ENCODE peak calls at places on chromosomes 4 and X, in six cellular contexts. C, Z, B, Q, L and K are unnamed samples.
A peak's percentile ranks its signal among the peaks of the same experiment; 100 is the strongest.

GRCh38 chr4:5824227-5824626 is 68.7 kb downstream of the CRMP1 start:
- DNase-seq in C (no peak), Z (no peak), B (no peak), Q (no peak), L (no peak), K (no peak)

GRCh38 chrX:155434906-155435743 is 23.3 kb downstream of the F8A3 start:
- DNase-seq in C (peak; percentile 61), Z (no peak), B (no peak), Q (no peak), L (no peak), K (no peak)

GRCh38 chr4:10098770-10099139 is 17.8 kb downstream of the WDR1 start:
- DNase-seq in C (no peak), Z (no peak), B (no peak), Q (no peak), L (no peak), K (no peak)

GRCh38 chrX:66634272-66634671 is 4.6 kb downstream of the EDA2R start:
- DNase-seq in C (no peak), Z (no peak), B (no peak), Q (no peak), L (no peak), K (no peak)

GRCh38 chr4:110515676-110516075 is 39.7 kb downstream of the ENPEP start:
- DNase-seq in C (no peak), Z (no peak), B (no peak), Q (no peak), L (no peak), K (no peak)

GRCh38 chr4:40536032-40536431 is 93.6 kb downstream of the RBM47 start:
- DNase-seq in C (no peak), Z (no peak), B (no peak), Q (no peak), L (no peak), K (no peak)

GRCh38 chr4:160969914-160970313 is 1193.9 kb downstream of the FSTL5 start:
- DNase-seq in C (no peak), Z (no peak), B (no peak), Q (no peak), L (peak; percentile 5), K (no peak)

GRCh38 chrX:128929281-128930057 is 593.8 kb downstream of the SMARCA1 start:
- DNase-seq in C (no peak), Z (no peak), B (no peak), Q (no peak), L (no peak), K (no peak)

GRCh38 chr4:106588906-106589305 is 220.3 kb upstream of the GIMD1 start:
- DNase-seq in C (no peak), Z (no peak), B (no peak), Q (no peak), L (no peak), K (no peak)

GRCh38 chr4:121256346-121256745 is 92.2 kb upstream of the TNIP3 start:
- DNase-seq in C (no peak), Z (no peak), B (no peak), Q (no peak), L (no peak), K (no peak)

GRCh38 chr4:24915121-24915922 is 2.5 kb upstream of the CCDC149 start:
- DNase-seq in C (no peak), Z (no peak), B (no peak), Q (no peak), L (peak; percentile 46), K (no peak)

GRCh38 chr4:57426779-57427395 is 316.7 kb upstream of the IGFBP7 start:
- DNase-seq in C (peak; percentile 90), Z (peak; percentile 30), B (peak; percentile 73), Q (peak; percentile 35), L (peak; percentile 80), K (peak; percentile 47)

GRCh38 chrX:49930046-49930445 is 7.7 kb downstream of the CLCN5 start:
- DNase-seq in C (no peak), Z (no peak), B (no peak), Q (no peak), L (no peak), K (no peak)

GRCh38 chr4:176964116-176964691 is 171.5 kb upstream of the VEGFC start:
- DNase-seq in C (no peak), Z (no peak), B (no peak), Q (no peak), L (no peak), K (no peak)

GRCh38 chrX:100874240-100874798 is at the start of gene NOX1:
- DNase-seq in C (no peak), Z (no peak), B (no peak), Q (no peak), L (no peak), K (no peak)

GRCh38 chr4:104404384-104404783 is 90.3 kb downstream of the CXXC4 start:
- DNase-seq in C (no peak), Z (no peak), B (no peak), Q (no peak), L (no peak), K (no peak)

GRCh38 chr4:71009796-71010588 is 16.5 kb downstream of the DCK start:
- DNase-seq in C (no peak), Z (no peak), B (no peak), Q (peak; percentile 26), L (peak; percentile 47), K (no peak)

GRCh38 chrX:78119521-78120227 is 15.6 kb downstream of the PGK1 start:
- DNase-seq in C (no peak), Z (no peak), B (no peak), Q (no peak), L (no peak), K (no peak)

GRCh38 chrX:675896-676295 is 45.3 kb downstream of the SHOX start:
- DNase-seq in C (no peak), Z (no peak), B (no peak), Q (no peak), L (no peak), K (no peak)

GRCh38 chr4:41880022-41880837 is 55.0 kb upstream of the TMEM33 start:
- DNase-seq in C (no peak), Z (no peak), B (no peak), Q (no peak), L (no peak), K (no peak)

GRCh38 chr4:41882622-41883347 is 52.4 kb upstream of the TMEM33 start:
- DNase-seq in C (peak; percentile 76), Z (peak; percentile 28), B (peak; percentile 73), Q (peak; percentile 78), L (peak; percentile 56), K (no peak)

GRCh38 chr4:41879552-41879951 is 55.7 kb upstream of the TMEM33 start:
- DNase-seq in C (no peak), Z (no peak), B (no peak), Q (no peak), L (no peak), K (no peak)

GRCh38 chr4:41881931-41882621 is 53.2 kb upstream of the TMEM33 start:
- DNase-seq in C (no peak), Z (no peak), B (no peak), Q (no peak), L (no peak), K (no peak)

GRCh38 chr4:41880840-41881831 is 54.1 kb upstream of the TMEM33 start:
- DNase-seq in C (no peak), Z (no peak), B (no peak), Q (no peak), L (no peak), K (no peak)
- H3K4me3 ChIP-seq in C (peak overlapping the region; percentile 61), Z (peak overlapping the region; percentile 26), B (peak overlapping the region; percentile 45), Q (peak overlapping the region; percentile 72), L (peak overlapping the region; percentile 18), K (no peak overlapping the region)

DNA sequence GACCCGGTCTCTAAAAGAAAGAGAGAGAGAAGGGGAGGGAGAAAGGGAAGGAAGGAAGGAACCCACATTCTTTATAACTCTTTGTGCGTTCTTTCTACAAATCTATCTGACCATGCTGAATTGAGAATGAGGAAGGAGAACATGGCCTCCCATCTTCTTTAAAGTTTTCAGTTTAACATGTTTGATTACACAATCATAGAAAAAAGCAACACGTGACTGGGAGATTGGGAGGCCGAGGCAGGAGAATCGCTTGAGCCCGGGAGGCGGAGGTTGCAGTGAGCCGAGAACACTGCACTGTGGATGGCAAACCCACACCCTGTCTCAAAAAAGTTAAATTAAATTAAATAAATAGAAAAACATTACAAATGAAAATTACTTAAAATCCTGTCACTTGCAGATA is 254.5 kb downstream of the RAPGEF2 start:
- DNase-seq in C (no peak), Z (no peak), B (no peak), Q (no peak), L (no peak), K (no peak)
- H3K4me1 ChIP-seq in C (peaks cover 5% of the 10 kb centered on the region), Z (no peaks in the 10 kb centered on the region), B (no peaks in the 10 kb centered on the region), Q (peaks cover 6% of the 10 kb centered on the region), L (peaks cover 26% of the 10 kb centered on the region), K (peaks cover 7% of the 10 kb centered on the region)

DNA sequence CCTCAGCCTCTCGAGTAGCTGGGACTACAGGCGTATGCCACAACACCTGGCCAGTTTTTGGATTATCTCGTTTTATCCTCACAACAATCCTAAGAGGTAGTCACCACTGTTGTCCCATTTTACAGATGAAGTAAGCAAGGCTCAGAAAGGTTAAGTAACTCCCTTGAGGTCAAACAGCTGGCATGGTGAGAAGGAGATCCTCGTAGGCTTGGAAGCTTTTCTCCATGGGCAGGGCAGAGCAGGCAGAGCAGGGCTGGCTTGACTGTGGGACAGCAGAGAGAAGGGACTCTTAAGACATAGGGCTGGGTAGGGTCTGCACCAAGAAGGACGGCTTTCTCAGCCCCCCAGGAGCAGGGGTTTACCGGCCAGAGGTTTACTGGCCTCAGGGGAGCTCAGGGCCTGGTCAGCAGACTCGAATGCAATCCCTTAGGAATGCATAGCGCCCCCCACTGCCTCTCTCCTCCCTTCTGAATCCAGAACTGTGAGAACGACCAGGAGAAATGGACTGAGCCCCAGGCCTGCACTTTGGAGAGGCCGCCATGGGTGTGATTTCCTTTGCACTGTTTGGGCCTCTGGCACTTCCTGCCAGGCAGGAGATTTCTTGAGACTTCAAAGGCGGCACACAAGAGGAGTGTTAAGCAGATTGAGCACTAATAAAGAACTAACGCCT is 14.0 kb upstream of the CDKN2AIP start:
- DNase-seq in C (no peak), Z (no peak), B (no peak), Q (no peak), L (peak; percentile 6), K (peak; percentile 28)
- H3K9me3 ChIP-seq in C (no peaks in the 10 kb centered on the region), Z (no peaks in the 10 kb centered on the region), B (no peaks in the 10 kb centered on the region), Q (no peaks in the 10 kb centered on the region), L (no peaks in the 10 kb centered on the region), K (no peaks in the 10 kb centered on the region)

DNA sequence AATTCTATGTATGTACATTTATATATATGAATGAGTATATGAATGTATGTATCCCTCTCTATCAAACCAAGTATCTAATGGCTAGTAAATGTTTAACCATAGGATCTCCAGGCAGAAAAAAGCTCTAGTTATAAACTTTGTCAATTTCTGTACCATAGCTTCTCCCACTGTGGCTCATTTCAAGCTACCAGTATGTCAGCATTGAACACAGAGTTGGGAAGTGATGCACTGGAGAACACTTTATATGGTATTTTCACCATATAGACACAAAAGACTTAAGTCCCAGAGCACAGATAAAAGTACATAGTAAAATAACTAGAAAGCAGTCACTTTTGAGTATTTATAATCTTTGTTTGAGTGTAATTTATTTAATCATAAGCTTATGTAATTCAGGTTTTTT is 53.9 kb upstream of the ATP8A1 start:
- DNase-seq in C (no peak), Z (no peak), B (no peak), Q (no peak), L (no peak), K (no peak)
- H3K4me3 ChIP-seq in C (no peak overlapping the region), Z (no peak overlapping the region), B (no peak overlapping the region), Q (no peak overlapping the region), L (no peak overlapping the region), K (no peak overlapping the region)